ENCODE peak calls at places on chromosomes 2 and 18, in five cellular contexts. One of them, this sample, is unnamed.
A peak's percentile ranks its signal among the peaks of the same experiment; 100 is the strongest.

GRCh38 chr2:9018534-9018933 is 15.1 kb upstream of the MBOAT2 start:
- DNase-seq in right cardiac atrium: no peak
- DNase-seq in endothelial cell of umbilical vein: no peak
- DNase-seq in RWPE1: no peak
- DNase-seq in CD8-positive, alpha-beta memory T cell: no peak
- DNase-seq in this sample: no peak

GRCh38 chr2:66985901-66986300 is 411.2 kb upstream of the ETAA1 start:
- DNase-seq in RWPE1: no peak
- DNase-seq in endothelial cell of umbilical vein: no peak
- DNase-seq in CD8-positive, alpha-beta memory T cell: no peak
- DNase-seq in right cardiac atrium: no peak
- DNase-seq in this sample: no peak

GRCh38 chr2:233928594-233929351 is 11.6 kb downstream of the TRPM8 start:
- DNase-seq in CD8-positive, alpha-beta memory T cell: no peak
- DNase-seq in right cardiac atrium: no peak
- DNase-seq in RWPE1: no peak
- DNase-seq in endothelial cell of umbilical vein: peak; percentile 39
- DNase-seq in this sample: no peak

GRCh38 chr2:86017901-86018896 is 87.5 kb downstream of the POLR1A start:
- DNase-seq in right cardiac atrium: peak; percentile 67
- DNase-seq in RWPE1: peak; percentile 48
- DNase-seq in endothelial cell of umbilical vein: peak; percentile 66
- DNase-seq in CD8-positive, alpha-beta memory T cell: no peak
- DNase-seq in this sample: no peak

GRCh38 chr2:26471278-26471677 is 6.6 kb downstream of the OTOF start:
- DNase-seq in right cardiac atrium: no peak
- DNase-seq in CD8-positive, alpha-beta memory T cell: no peak
- DNase-seq in RWPE1: no peak
- DNase-seq in endothelial cell of umbilical vein: no peak
- DNase-seq in this sample: no peak

GRCh38 chr2:234496835-234497591 is at the start of gene ARL4C:
- DNase-seq in CD8-positive, alpha-beta memory T cell: peak; percentile 77
- DNase-seq in right cardiac atrium: peak; percentile 85
- DNase-seq in endothelial cell of umbilical vein: peak; percentile 74
- DNase-seq in RWPE1: peak; percentile 69
- DNase-seq in this sample: no peak

GRCh38 chr2:233072838-233073237 is 12.7 kb downstream of the INPP5D start:
- DNase-seq in endothelial cell of umbilical vein: no peak
- DNase-seq in right cardiac atrium: no peak
- DNase-seq in RWPE1: no peak
- DNase-seq in CD8-positive, alpha-beta memory T cell: no peak
- DNase-seq in this sample: no peak

GRCh38 chr2:100422320-100422719 is 4.9 kb upstream of the CHST10 start:
- DNase-seq in endothelial cell of umbilical vein: peak; percentile 35
- DNase-seq in CD8-positive, alpha-beta memory T cell: no peak
- DNase-seq in right cardiac atrium: no peak
- DNase-seq in RWPE1: peak; percentile 62
- DNase-seq in this sample: no peak

GRCh38 chr2:207117668-207118067 is 48.1 kb downstream of the KLF7 start:
- DNase-seq in CD8-positive, alpha-beta memory T cell: no peak
- DNase-seq in endothelial cell of umbilical vein: no peak
- DNase-seq in RWPE1: no peak
- DNase-seq in right cardiac atrium: no peak
- DNase-seq in this sample: no peak
- H3K27ac ChIP-seq in CD8-positive, alpha-beta memory T cell: no peak overlapping the region
- H3K27ac ChIP-seq in endothelial cell of umbilical vein: no peak overlapping the region
- H3K27ac ChIP-seq in RWPE1: no peak overlapping the region
- H3K27ac ChIP-seq in right cardiac atrium: no peak overlapping the region
- H3K27ac ChIP-seq in this sample: peak overlapping the region; percentile 6

GRCh38 chr18:33576999-33577687 is 876 bp upstream of the ASXL3 start:
- DNase-seq in CD8-positive, alpha-beta memory T cell: no peak
- DNase-seq in endothelial cell of umbilical vein: peak; percentile 4
- DNase-seq in right cardiac atrium: no peak
- DNase-seq in RWPE1: no peak
- DNase-seq in this sample: no peak

GRCh38 chr18:33579868-33580205 is 1.8 kb downstream of the ASXL3 start:
- DNase-seq in RWPE1: no peak
- DNase-seq in right cardiac atrium: no peak
- DNase-seq in CD8-positive, alpha-beta memory T cell: no peak
- DNase-seq in endothelial cell of umbilical vein: no peak
- DNase-seq in this sample: no peak

GRCh38 chr18:33579147-33579867 is 1.3 kb downstream of the ASXL3 start:
- DNase-seq in RWPE1: no peak
- DNase-seq in CD8-positive, alpha-beta memory T cell: no peak
- DNase-seq in endothelial cell of umbilical vein: peak; percentile 25
- DNase-seq in right cardiac atrium: no peak
- DNase-seq in this sample: no peak

GRCh38 chr18:33578371-33579146 is 540 bp downstream of the ASXL3 start:
- DNase-seq in CD8-positive, alpha-beta memory T cell: no peak
- DNase-seq in right cardiac atrium: peak; percentile 73
- DNase-seq in endothelial cell of umbilical vein: no peak
- DNase-seq in RWPE1: no peak
- DNase-seq in this sample: no peak

DNA sequence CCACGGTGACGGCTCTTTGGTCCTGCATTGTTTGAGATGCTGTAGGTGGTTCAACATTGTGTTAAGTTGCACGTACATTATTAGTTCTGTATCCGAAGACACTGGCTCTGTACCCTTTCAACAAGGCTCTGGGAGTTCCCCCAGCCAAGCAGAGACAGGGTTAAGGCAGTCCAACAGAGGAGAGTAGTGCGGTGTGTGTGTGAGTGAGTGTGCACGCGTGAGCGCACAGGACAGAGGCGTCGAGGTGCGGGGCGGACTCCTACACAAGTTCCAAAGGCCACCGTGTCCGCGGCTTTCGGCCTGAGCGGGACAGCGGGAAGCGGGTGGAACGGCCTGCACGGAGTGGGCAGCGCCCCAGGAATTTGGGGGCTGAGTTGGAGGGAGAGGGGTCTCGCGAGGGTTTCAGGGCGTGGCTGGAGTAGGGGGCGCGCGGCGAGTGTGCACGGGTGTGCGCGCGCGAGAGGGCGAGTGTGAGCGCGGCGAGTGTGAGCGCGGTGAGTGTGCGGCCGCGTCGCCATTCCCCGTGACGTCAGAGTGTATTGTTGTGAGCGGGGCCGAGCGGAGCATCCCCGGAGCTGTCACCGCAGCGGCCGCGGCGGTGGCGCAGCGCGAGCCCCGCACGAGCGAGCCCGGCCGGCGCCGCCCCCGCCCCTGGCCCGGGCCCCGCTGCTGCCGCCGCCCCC is at the start of gene ASXL3:
- DNase-seq in CD8-positive, alpha-beta memory T cell: no peak
- DNase-seq in RWPE1: no peak
- DNase-seq in endothelial cell of umbilical vein: peak; percentile 45
- DNase-seq in right cardiac atrium: peak; percentile 87
- DNase-seq in this sample: no peak
- H3K27ac ChIP-seq in CD8-positive, alpha-beta memory T cell: no peak within 1 kb of the TSS
- H3K27ac ChIP-seq in RWPE1: no peak within 1 kb of the TSS
- H3K27ac ChIP-seq in endothelial cell of umbilical vein: no peak within 1 kb of the TSS
- H3K27ac ChIP-seq in right cardiac atrium: peak within 1 kb of the TSS; percentile 98
- H3K27ac ChIP-seq in this sample: no peak within 1 kb of the TSS

DNA sequence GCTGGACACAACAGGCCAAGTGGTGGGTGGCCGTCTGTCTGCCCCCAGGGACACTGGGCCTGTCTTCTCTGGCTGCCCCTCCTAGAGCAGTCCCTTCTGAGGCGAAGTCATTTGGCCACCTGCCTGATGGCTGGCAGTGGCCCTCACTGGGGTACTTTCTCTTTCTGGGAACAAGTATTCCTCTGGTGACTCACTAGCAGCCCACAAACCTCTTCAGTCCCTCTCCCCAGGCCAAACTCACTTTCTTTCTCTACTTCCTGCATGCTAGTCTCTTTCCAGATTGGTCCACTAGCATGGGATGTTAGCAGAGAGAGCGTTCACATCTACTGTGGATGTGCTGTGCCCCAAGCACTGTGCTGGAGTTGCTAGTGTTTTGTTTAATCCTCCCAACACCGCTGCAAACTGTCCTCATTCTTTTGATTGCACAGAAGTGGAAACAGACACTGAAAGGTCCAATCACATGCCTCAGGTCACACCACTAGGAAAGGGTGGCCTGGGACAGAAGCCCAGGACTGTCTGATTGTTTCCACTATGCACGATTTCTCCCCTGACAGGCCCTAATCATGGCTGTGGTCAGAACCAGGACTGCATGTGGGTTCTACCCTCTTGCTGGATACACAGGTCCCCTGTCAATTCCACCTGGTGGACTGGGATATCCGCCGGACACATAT is 5.2 kb downstream of the DYSF start:
- DNase-seq in endothelial cell of umbilical vein: peak; percentile 36
- DNase-seq in right cardiac atrium: no peak
- DNase-seq in RWPE1: no peak
- DNase-seq in CD8-positive, alpha-beta memory T cell: no peak
- DNase-seq in this sample: no peak
- H3K27ac ChIP-seq in endothelial cell of umbilical vein: no peak overlapping the region
- H3K27ac ChIP-seq in right cardiac atrium: peak overlapping the region; percentile 73
- H3K27ac ChIP-seq in RWPE1: no peak overlapping the region
- H3K27ac ChIP-seq in CD8-positive, alpha-beta memory T cell: no peak overlapping the region
- H3K27ac ChIP-seq in this sample: no peak overlapping the region

DNA sequence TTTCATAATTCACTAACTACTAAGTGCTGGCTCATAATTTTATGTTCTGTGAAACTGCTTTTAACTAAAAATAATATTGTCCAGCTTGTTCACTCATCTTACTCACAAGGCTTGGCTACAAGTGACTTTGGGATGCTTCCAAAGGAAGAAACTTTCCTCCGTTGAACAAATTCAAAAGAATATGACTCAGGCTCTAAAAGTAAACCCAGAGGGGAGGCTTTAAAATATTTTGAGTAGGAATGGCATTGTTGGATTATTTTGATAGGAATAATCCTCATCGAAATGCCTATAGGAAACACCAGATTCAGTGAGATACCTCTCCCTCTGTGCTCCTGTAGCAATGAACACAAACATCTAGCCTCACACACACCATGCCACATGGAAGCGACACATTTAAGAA is 25.2 kb upstream of the TLK1 start:
- DNase-seq in right cardiac atrium: no peak
- DNase-seq in RWPE1: no peak
- DNase-seq in endothelial cell of umbilical vein: no peak
- DNase-seq in CD8-positive, alpha-beta memory T cell: no peak
- DNase-seq in this sample: no peak
- H3K27ac ChIP-seq in right cardiac atrium: no peak overlapping the region
- H3K27ac ChIP-seq in RWPE1: no peak overlapping the region
- H3K27ac ChIP-seq in endothelial cell of umbilical vein: no peak overlapping the region
- H3K27ac ChIP-seq in CD8-positive, alpha-beta memory T cell: no peak overlapping the region
- H3K27ac ChIP-seq in this sample: no peak overlapping the region

DNA sequence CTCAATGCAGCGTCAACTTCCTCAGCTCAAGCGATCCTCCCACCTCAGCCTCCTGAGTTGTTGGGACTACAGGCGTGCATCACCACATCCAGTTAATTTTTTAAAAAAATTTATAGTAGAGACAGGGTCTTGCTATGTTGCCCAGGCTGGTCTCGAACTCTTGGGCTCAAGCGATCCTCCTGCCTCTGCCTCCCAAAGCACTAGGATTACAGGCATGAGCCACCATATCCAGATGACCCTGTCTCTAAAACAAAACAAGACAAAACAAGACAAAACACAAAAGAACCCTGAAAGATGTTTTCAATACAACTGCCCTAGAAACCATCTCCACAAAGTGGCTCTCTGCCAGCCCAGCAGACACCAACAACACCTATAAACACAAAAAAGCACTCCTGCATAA is 31.4 kb downstream of the ANKRD29 start:
- DNase-seq in RWPE1: no peak
- DNase-seq in right cardiac atrium: no peak
- DNase-seq in CD8-positive, alpha-beta memory T cell: no peak
- DNase-seq in endothelial cell of umbilical vein: no peak
- DNase-seq in this sample: no peak
- H3K27ac ChIP-seq in RWPE1: peak overlapping the region; percentile 58
- H3K27ac ChIP-seq in right cardiac atrium: no peak overlapping the region
- H3K27ac ChIP-seq in CD8-positive, alpha-beta memory T cell: no peak overlapping the region
- H3K27ac ChIP-seq in endothelial cell of umbilical vein: no peak overlapping the region
- H3K27ac ChIP-seq in this sample: no peak overlapping the region

DNA sequence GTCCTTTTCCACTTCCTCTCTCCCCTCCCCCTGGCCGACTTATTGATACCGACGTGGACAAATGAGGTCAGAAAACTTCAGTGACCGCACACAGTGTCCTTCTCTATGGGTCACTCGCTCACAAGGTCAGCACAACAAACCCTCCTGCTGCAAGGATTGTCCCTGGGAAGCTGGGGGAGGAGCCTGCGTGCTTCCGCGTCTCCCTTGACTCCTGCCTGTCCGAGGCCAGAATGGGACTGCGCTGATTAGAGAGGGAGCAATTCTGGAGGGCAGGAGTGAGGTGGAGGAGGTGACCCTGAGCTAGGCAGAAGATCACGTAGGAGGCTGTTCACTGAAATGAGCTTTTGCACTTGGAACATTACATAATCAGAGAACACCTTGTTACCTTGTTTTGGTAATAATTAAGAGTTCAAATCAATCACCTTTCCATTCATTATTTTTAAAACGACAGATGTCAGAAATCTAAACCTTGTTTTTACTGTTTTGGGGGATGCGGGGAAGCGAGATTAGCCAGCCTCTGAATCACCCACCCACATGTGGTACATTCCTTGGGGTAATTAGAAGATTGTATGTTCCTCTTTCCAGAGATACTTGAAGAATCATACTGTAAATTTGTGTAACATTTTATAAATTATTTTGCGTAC is 70.6 kb downstream of the CTAGE1 start:
- DNase-seq in CD8-positive, alpha-beta memory T cell: no peak
- DNase-seq in endothelial cell of umbilical vein: peak; percentile 76
- DNase-seq in RWPE1: no peak
- DNase-seq in right cardiac atrium: peak; percentile 96
- DNase-seq in this sample: no peak
- H3K27ac ChIP-seq in CD8-positive, alpha-beta memory T cell: peak overlapping the region; percentile 71
- H3K27ac ChIP-seq in endothelial cell of umbilical vein: peak overlapping the region; percentile 67
- H3K27ac ChIP-seq in RWPE1: no peak overlapping the region
- H3K27ac ChIP-seq in right cardiac atrium: peak overlapping the region; percentile 99
- H3K27ac ChIP-seq in this sample: no peak overlapping the region

GRCh38 chr2:174195253-174195652 is 53.1 kb downstream of the OLA1 start:
- DNase-seq in endothelial cell of umbilical vein: no peak
- DNase-seq in right cardiac atrium: no peak
- DNase-seq in RWPE1: no peak
- DNase-seq in CD8-positive, alpha-beta memory T cell: no peak
- DNase-seq in this sample: no peak

GRCh38 chr2:174198846-174199564 is 49.3 kb downstream of the OLA1 start:
- DNase-seq in endothelial cell of umbilical vein: no peak
- DNase-seq in right cardiac atrium: no peak
- DNase-seq in RWPE1: no peak
- DNase-seq in CD8-positive, alpha-beta memory T cell: no peak
- DNase-seq in this sample: peak; percentile 6
- H3K27ac ChIP-seq in endothelial cell of umbilical vein: no peak overlapping the region
- H3K27ac ChIP-seq in right cardiac atrium: no peak overlapping the region
- H3K27ac ChIP-seq in RWPE1: no peak overlapping the region
- H3K27ac ChIP-seq in CD8-positive, alpha-beta memory T cell: no peak overlapping the region
- H3K27ac ChIP-seq in this sample: no peak overlapping the region

This sample was measured in epithelial cell of prostate.